ENCODE peak calls at places on chromosomes 12 and 14, in eight cellular contexts. D is neural progenitor cell; H is progenitor cell of endocrine pancreas; C is activated naive CD8-positive, alpha-beta T cell treated with anti-CD3 and anti-CD28 coated beads, Interleukin-2, amount 50 U/mL, for 16 hours; I is EL; L is amniotic stem cell; B is NCI-H2081; U is GM06990. G is an unnamed sample.

GRCh38 chr14:38210168-38210567 is 2.5 kb downstream of the SSTR1 start:
- DNase-seq in I (peak), U (no peak), B (no peak), D (no peak), L (no peak), H (no peak), C (no peak), G (peak)

GRCh38 chr14:54796961-54797360 is 105.7 kb downstream of the GCH1 start:
- DNase-seq in B (no peak), C (no peak), H (no peak), I (peak), L (no peak), D (no peak), U (no peak), G (peak)

GRCh38 chr12:121713257-121714155 is 954 bp downstream of the TMEM120B start:
- DNase-seq in B (no peak), D (no peak), L (no peak), I (no peak), H (no peak), U (no peak), C (no peak), G (no peak)

GRCh38 chr14:77086017-77086727 is 11.9 kb upstream of the CIPC start:
- DNase-seq in L (no peak), H (no peak), I (peak), C (no peak), B (no peak), D (peak), U (no peak), G (peak)

GRCh38 chr14:37246427-37246829 is 48.7 kb downstream of the MIPOL1 start:
- DNase-seq in U (no peak), C (no peak), D (peak), H (no peak), L (no peak), I (peak), B (peak), G (peak)

GRCh38 chr14:58104808-58105207 is 47.2 kb downstream of the ARMH4 start:
- DNase-seq in H (no peak), U (no peak), B (no peak), D (no peak), C (no peak), L (no peak), I (peak), G (peak)

GRCh38 chr14:80264698-80265097 is 53.4 kb upstream of the DIO2 start:
- DNase-seq in H (no peak), L (no peak), B (peak), C (no peak), U (no peak), D (no peak), I (no peak), G (no peak)

GRCh38 chr12:116216022-116216756 is 61.3 kb downstream of the MED13L start:
- DNase-seq in U (no peak), L (no peak), I (no peak), H (no peak), C (no peak), B (no peak), D (no peak), G (no peak)

GRCh38 chr14:67569651-67570290 is 30.3 kb downstream of the PIGH start:
- DNase-seq in L (no peak), B (no peak), D (no peak), U (no peak), I (no peak), H (no peak), C (no peak), G (no peak)

GRCh38 chr14:51321036-51321435 is 81.0 kb downstream of the TMX1 start:
- DNase-seq in C (no peak), H (no peak), U (no peak), B (no peak), I (no peak), L (no peak), D (no peak), G (no peak)

GRCh38 chr12:55051197-55051920 is 31.6 kb downstream of the NEUROD4 start:
- DNase-seq in I (no peak), H (no peak), C (no peak), D (no peak), L (no peak), U (no peak), B (no peak), G (no peak)

GRCh38 chr12:124238886-124239285 is 56.0 kb upstream of the RFLNA start:
- DNase-seq in B (no peak), L (no peak), D (no peak), H (no peak), C (no peak), U (no peak), I (no peak), G (no peak)

G was measured in astrocyte of the hippocampus.